ENCODE peak calls at places on chromosome 4, in seven cellular contexts. X is kidney, M is right lobe of liver, P is IMR-90, F is pancreas, D is astrocyte of the spinal cord, W is neural crest cell. T is an unnamed sample.
A peak's percentile ranks its signal among the peaks of the same experiment; 100 is the strongest.

GRCh38 chr4:3767569-3768288 is 1.5 kb downstream of the ADRA2C start:
- DNase-seq in X (no peak), M (peak; percentile 45), P (no peak), F (no peak), D (peak; percentile 2), W (no peak), T (no peak)

GRCh38 chr4:48247142-48247877 is 22.3 kb downstream of the TEC start:
- DNase-seq in X (no peak), M (no peak), P (peak; percentile 46), F (no peak), D (peak; percentile 65), W (no peak), T (peak; percentile 69)

GRCh38 chr4:27218013-27218412 is 357.4 kb downstream of the STIM2 start:
- DNase-seq in X (no peak), M (no peak), P (peak; percentile 6), F (no peak), D (no peak), W (no peak), T (no peak)

GRCh38 chr4:143337600-143338287 is 1.1 kb downstream of the GAB1 start:
- DNase-seq in X (peak; percentile 78), M (peak; percentile 65), P (peak; percentile 58), F (peak; percentile 30), D (peak; percentile 77), W (peak; percentile 15), T (no peak)

GRCh38 chr4:187227907-187228699 is 504.4 kb upstream of the FAT1 start:
- DNase-seq in X (no peak), M (no peak), P (peak; percentile 40), F (no peak), D (peak; percentile 6), W (no peak), T (no peak)

GRCh38 chr4:188971125-188971524 is 831.9 kb downstream of the TRIML1 start:
- DNase-seq in X (no peak), M (no peak), P (peak; percentile 28), F (no peak), D (no peak), W (no peak), T (no peak)

GRCh38 chr4:83810428-83810827 is 274.5 kb downstream of the GPAT3 start:
- DNase-seq in X (no peak), M (no peak), P (peak; percentile 60), F (no peak), D (peak; percentile 39), W (no peak), T (no peak)

GRCh38 chr4:17126306-17126978 is 228.0 kb upstream of the LDB2 start:
- DNase-seq in X (no peak), M (no peak), P (no peak), F (no peak), D (no peak), W (no peak), T (no peak)

GRCh38 chr4:110477836-110478235 is 1.9 kb downstream of the ENPEP start:
- DNase-seq in X (no peak), M (no peak), P (no peak), F (no peak), D (no peak), W (no peak), T (no peak)

GRCh38 chr4:51866835-51867234 is 23.9 kb downstream of the DCUN1D4 start:
- DNase-seq in X (no peak), M (no peak), P (no peak), F (no peak), D (no peak), W (no peak), T (no peak)

GRCh38 chr4:182738283-182739047 is 178.7 kb downstream of the DCTD start:
- DNase-seq in X (no peak), M (no peak), P (peak; percentile 57), F (no peak), D (no peak), W (no peak), T (no peak)

GRCh38 chr4:80140237-80140636 is 57.1 kb upstream of the PRDM8 start:
- DNase-seq in X (no peak), M (no peak), P (no peak), F (no peak), D (no peak), W (no peak), T (no peak)

GRCh38 chr4:47222276-47222675 is 190.9 kb downstream of the GABRB1 start:
- DNase-seq in X (no peak), M (no peak), P (peak; percentile 22), F (no peak), D (no peak), W (no peak), T (no peak)

GRCh38 chr4:185062606-185063005 is 44.3 kb downstream of the HELT start:
- DNase-seq in X (no peak), M (no peak), P (no peak), F (no peak), D (no peak), W (no peak), T (no peak)

GRCh38 chr4:20462426-20463175 is 210.9 kb downstream of the SLIT2 start:
- DNase-seq in X (no peak), M (no peak), P (peak; percentile 30), F (no peak), D (peak; percentile 20), W (no peak), T (no peak)

GRCh38 chr4:45072981-45073380 is 346.6 kb upstream of the GNPDA2 start:
- DNase-seq in X (no peak), M (no peak), P (no peak), F (no peak), D (no peak), W (no peak), T (no peak)

GRCh38 chr4:8525383-8526120 is 54.6 kb upstream of the GPR78 start:
- DNase-seq in X (peak; percentile 76), M (no peak), P (peak; percentile 28), F (no peak), D (no peak), W (no peak), T (no peak)

GRCh38 chr4:7228734-7229133 is 36.4 kb downstream of the SORCS2 start:
- DNase-seq in X (no peak), M (no peak), P (no peak), F (no peak), D (no peak), W (no peak), T (no peak)

GRCh38 chr4:4856071-4857000 is 3.1 kb upstream of the MSX1 start:
- DNase-seq in X (peak; percentile 58), M (no peak), P (no peak), F (no peak), D (peak; percentile 40), W (no peak), T (no peak)

GRCh38 chr4:38092701-38093100 is 132.5 kb downstream of the PTTG2 start:
- DNase-seq in X (no peak), M (no peak), P (peak; percentile 79), F (no peak), D (no peak), W (no peak), T (no peak)

DNA sequence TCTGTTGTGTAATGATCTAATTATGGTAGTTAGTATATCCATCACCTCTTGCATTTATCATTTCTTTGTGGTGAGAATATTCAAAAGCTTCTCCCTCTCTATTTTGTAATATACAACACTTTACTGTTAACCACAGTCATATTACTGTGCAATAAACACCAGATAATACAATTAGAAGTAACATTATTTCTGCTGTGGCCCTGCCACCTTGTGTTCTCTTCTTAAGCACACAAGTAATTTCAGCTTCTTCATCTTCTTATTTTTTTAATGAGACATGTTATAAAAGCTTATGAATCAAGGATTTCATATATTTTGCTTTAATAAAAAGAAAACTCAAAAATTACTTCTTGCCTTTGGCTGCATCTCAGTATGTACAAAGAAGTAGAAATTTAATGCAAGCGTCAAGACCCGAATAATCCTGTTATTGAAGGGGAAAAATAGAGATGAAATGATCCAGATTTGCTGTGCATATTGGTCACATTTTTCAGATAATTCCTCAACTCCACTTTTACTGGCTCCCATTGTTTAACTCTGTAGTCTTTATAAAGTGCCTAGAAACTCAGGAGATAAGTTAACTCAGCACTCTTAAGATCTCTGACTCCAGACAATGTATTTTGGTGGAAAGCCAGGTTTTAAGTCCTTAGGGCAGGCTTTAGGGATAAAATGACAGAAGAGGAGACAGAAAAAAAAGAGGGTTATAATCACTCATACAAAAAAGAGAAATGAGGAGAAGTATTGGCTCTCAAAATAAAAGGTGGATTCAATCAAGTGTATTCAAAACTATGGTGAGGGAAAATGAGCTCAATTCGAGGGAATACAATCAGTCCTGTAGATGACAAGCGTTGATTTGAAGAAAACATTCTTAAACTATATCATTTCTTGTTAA is 675.0 kb upstream of the INTU start:
- DNase-seq in X (no peak), M (no peak), P (peak; percentile 52), F (no peak), D (peak; percentile 41), W (no peak), T (no peak)
- TF ChIP-seq CTCF in X (no peak), M (no peak), P (peak; percentile 48), F (no peak), D (no peak), W (peak; percentile 12), T (no peak)

DNA sequence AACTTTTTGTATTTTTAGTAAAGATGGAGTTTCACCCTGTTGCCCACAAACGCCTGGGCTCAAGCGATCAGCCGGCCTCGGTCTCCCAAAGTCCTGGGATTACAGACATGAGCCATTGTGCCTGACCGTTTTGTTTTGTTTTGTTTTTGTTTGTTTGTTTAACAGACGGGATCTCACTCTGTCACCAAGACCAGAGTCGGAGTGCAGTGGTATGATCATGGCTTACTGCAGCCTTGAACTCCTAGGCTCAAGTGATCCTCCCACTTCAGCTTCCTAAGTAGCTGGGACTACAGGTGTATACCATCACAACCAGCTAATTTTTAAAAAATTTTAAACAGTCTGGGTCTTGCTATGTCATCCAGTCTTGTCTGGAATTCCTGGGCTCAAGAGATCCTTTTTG is 53.5 kb downstream of the FNIP2 start:
- DNase-seq in X (no peak), M (no peak), P (no peak), F (no peak), D (no peak), W (no peak), T (no peak)
- TF ChIP-seq CTCF in X (no peak), M (no peak), P (no peak), F (no peak), D (no peak), W (no peak), T (no peak)

GRCh38 chr4:102061133-102061532 is 270.6 kb downstream of the BANK1 start:
- DNase-seq in X (no peak), M (no peak), P (no peak), F (no peak), D (no peak), W (no peak), T (no peak)

GRCh38 chr4:102057122-102057521 is 266.6 kb downstream of the BANK1 start:
- DNase-seq in X (no peak), M (no peak), P (no peak), F (no peak), D (no peak), W (no peak), T (no peak)

GRCh38 chr4:102055805-102056204 is 265.3 kb downstream of the BANK1 start:
- DNase-seq in X (no peak), M (no peak), P (no peak), F (no peak), D (no peak), W (no peak), T (no peak)
- TF ChIP-seq CTCF in X (no peak), M (no peak), P (no peak), F (no peak), D (no peak), W (peak; percentile 49), T (no peak)

DNA sequence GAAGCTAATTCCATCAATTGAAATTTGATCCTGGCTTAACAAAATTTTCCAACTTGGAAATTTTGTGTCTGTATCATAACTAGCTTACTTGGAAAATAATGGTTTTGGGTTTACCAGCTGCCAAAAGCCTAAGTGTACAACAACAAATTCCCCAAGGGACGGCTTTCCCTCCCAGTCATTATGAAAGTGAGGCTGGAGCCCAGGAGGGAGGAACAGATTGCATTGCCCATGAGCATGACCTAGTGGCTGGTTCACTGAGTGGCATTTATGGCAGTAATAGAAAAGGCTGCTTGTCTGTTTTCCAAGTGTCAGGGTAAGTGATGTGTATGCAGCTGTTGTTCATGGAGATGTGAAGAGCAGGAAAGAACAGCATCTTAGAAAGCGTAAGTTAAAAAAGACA is 70.8 kb upstream of the HHIP start:
- DNase-seq in X (no peak), M (no peak), P (no peak), F (no peak), D (no peak), W (no peak), T (no peak)
- TF ChIP-seq CTCF in X (peak; percentile 24), M (peak; percentile 7), P (no peak), F (no peak), D (no peak), W (peak; percentile 21), T (peak; percentile 37)

T was measured in GM12864.